ENCODE peak calls at places on chromosomes 12 and 14, in four cellular contexts. One of them, this sample, is unnamed.

GRCh38 chr12:52280319-52280795 is 5.9 kb downstream of the KRT86 start:
- DNase-seq in stimulated activated CD4-positive, alpha-beta T cell treated with anti-CD3 and anti-CD28 coated beads, Interleukin-15, amount 100 ng/mL, for 24 hours: no peak
- DNase-seq in naive B cell: no peak
- DNase-seq in lower leg skin: peak
- DNase-seq in this sample: no peak

GRCh38 chr12:101670007-101670671 is 27.3 kb upstream of the CHPT1 start:
- DNase-seq in naive B cell: peak
- DNase-seq in lower leg skin: peak
- DNase-seq in stimulated activated CD4-positive, alpha-beta T cell treated with anti-CD3 and anti-CD28 coated beads, Interleukin-15, amount 100 ng/mL, for 24 hours: peak
- DNase-seq in this sample: peak

GRCh38 chr14:76961631-76962302 is 66.7 kb downstream of the IRF2BPL start:
- DNase-seq in lower leg skin: peak
- DNase-seq in naive B cell: peak
- DNase-seq in stimulated activated CD4-positive, alpha-beta T cell treated with anti-CD3 and anti-CD28 coated beads, Interleukin-15, amount 100 ng/mL, for 24 hours: peak
- DNase-seq in this sample: peak

GRCh38 chr14:31880935-31881334 is 196.2 kb upstream of the ARHGAP5 start:
- DNase-seq in lower leg skin: no peak
- DNase-seq in naive B cell: no peak
- DNase-seq in stimulated activated CD4-positive, alpha-beta T cell treated with anti-CD3 and anti-CD28 coated beads, Interleukin-15, amount 100 ng/mL, for 24 hours: no peak
- DNase-seq in this sample: no peak

GRCh38 chr14:94145902-94146527 is 16.6 kb upstream of the IFI27L2 start:
- DNase-seq in naive B cell: no peak
- DNase-seq in lower leg skin: no peak
- DNase-seq in stimulated activated CD4-positive, alpha-beta T cell treated with anti-CD3 and anti-CD28 coated beads, Interleukin-15, amount 100 ng/mL, for 24 hours: no peak
- DNase-seq in this sample: no peak

GRCh38 chr12:111791507-111791906 is 24.8 kb downstream of the ALDH2 start:
- DNase-seq in lower leg skin: no peak
- DNase-seq in naive B cell: no peak
- DNase-seq in stimulated activated CD4-positive, alpha-beta T cell treated with anti-CD3 and anti-CD28 coated beads, Interleukin-15, amount 100 ng/mL, for 24 hours: no peak
- DNase-seq in this sample: no peak

GRCh38 chr12:119869720-119870119 is 7.4 kb downstream of the CIT start:
- DNase-seq in stimulated activated CD4-positive, alpha-beta T cell treated with anti-CD3 and anti-CD28 coated beads, Interleukin-15, amount 100 ng/mL, for 24 hours: no peak
- DNase-seq in lower leg skin: peak
- DNase-seq in naive B cell: no peak
- DNase-seq in this sample: no peak

GRCh38 chr14:75411194-75411552 is 16.6 kb upstream of the JDP2 start:
- DNase-seq in lower leg skin: no peak
- DNase-seq in stimulated activated CD4-positive, alpha-beta T cell treated with anti-CD3 and anti-CD28 coated beads, Interleukin-15, amount 100 ng/mL, for 24 hours: no peak
- DNase-seq in naive B cell: no peak
- DNase-seq in this sample: no peak

GRCh38 chr12:124720687-124721500 is 142.8 kb downstream of the SCARB1 start:
- DNase-seq in stimulated activated CD4-positive, alpha-beta T cell treated with anti-CD3 and anti-CD28 coated beads, Interleukin-15, amount 100 ng/mL, for 24 hours: no peak
- DNase-seq in lower leg skin: no peak
- DNase-seq in naive B cell: no peak
- DNase-seq in this sample: no peak

GRCh38 chr12:92244036-92244435 is 98.4 kb upstream of the BTG1 start:
- DNase-seq in lower leg skin: peak
- DNase-seq in stimulated activated CD4-positive, alpha-beta T cell treated with anti-CD3 and anti-CD28 coated beads, Interleukin-15, amount 100 ng/mL, for 24 hours: no peak
- DNase-seq in naive B cell: no peak
- DNase-seq in this sample: no peak

GRCh38 chr12:93370947-93371346 is 6.8 kb upstream of the NUDT4 start:
- DNase-seq in naive B cell: no peak
- DNase-seq in stimulated activated CD4-positive, alpha-beta T cell treated with anti-CD3 and anti-CD28 coated beads, Interleukin-15, amount 100 ng/mL, for 24 hours: no peak
- DNase-seq in lower leg skin: no peak
- DNase-seq in this sample: no peak

GRCh38 chr12:130438711-130439110 is 101.0 kb downstream of the PIWIL1 start:
- DNase-seq in lower leg skin: no peak
- DNase-seq in naive B cell: no peak
- DNase-seq in stimulated activated CD4-positive, alpha-beta T cell treated with anti-CD3 and anti-CD28 coated beads, Interleukin-15, amount 100 ng/mL, for 24 hours: no peak
- DNase-seq in this sample: no peak

GRCh38 chr14:61140872-61141271 is 140.3 kb downstream of the TMEM30B start:
- DNase-seq in lower leg skin: no peak
- DNase-seq in stimulated activated CD4-positive, alpha-beta T cell treated with anti-CD3 and anti-CD28 coated beads, Interleukin-15, amount 100 ng/mL, for 24 hours: no peak
- DNase-seq in naive B cell: no peak
- DNase-seq in this sample: no peak